ENCODE peak calls at places on chromosomes 13 and 19, in four cellular contexts. F, V, O and W are unnamed samples.

GRCh38 chr13:113753171-113753570 is 5.9 kb upstream of the TMEM255B start:
- DNase-seq in F (no peak), V (no peak), O (no peak), W (no peak)

GRCh38 chr13:18956473-18957078 is 225.0 kb downstream of the TUBA3C start:
- DNase-seq in F (no peak), V (no peak), O (no peak), W (no peak)

GRCh38 chr19:27764186-27764804 is 1448.7 kb downstream of the UQCRFS1 start:
- DNase-seq in F (no peak), V (no peak), O (no peak), W (no peak)

GRCh38 chr13:57438072-57438471 is 193.5 kb upstream of the PCDH17 start:
- DNase-seq in F (no peak), V (no peak), O (no peak), W (no peak)

GRCh38 chr13:112968380-112968909 is 569 bp upstream of the MCF2L start:
- DNase-seq in F (no peak), V (no peak), O (no peak), W (no peak)

GRCh38 chr19:40802300-40803169 is 3.5 kb downstream of the EGLN2 start:
- DNase-seq in F (no peak), V (no peak), O (no peak), W (no peak)

GRCh38 chr19:41595258-41595889 is 19.4 kb downstream of the CEACAM21 start:
- DNase-seq in F (peak), V (no peak), O (peak), W (peak)

GRCh38 chr19:29893606-29894284 is 48.3 kb upstream of the URI1 start:
- DNase-seq in F (no peak), V (no peak), O (no peak), W (no peak)

GRCh38 chr19:11165486-11166030 is 10.0 kb upstream of the SPC24 start:
- DNase-seq in F (no peak), V (no peak), O (peak), W (no peak)

GRCh38 chr13:30480292-30480947 is 14.7 kb upstream of the HMGB1 start:
- DNase-seq in F (no peak), V (no peak), O (no peak), W (no peak)